ENCODE peak calls at places on chromosomes 7 and 10, in six cellular contexts. One of them, this sample, is unnamed.

GRCh38 chr7:51229106-51229537 is 87.5 kb downstream of the COBL start:
- DNase-seq in fibroblast of villous mesenchyme: no peak
- DNase-seq in neuronal stem cell: no peak
- DNase-seq in MM.1S: no peak
- DNase-seq in OCI-LY7: no peak
- DNase-seq in A549: no peak
- DNase-seq in this sample: no peak

GRCh38 chr7:76364198-76364584 is 5.4 kb upstream of the YWHAG start:
- DNase-seq in neuronal stem cell: no peak
- DNase-seq in A549: no peak
- DNase-seq in OCI-LY7: no peak
- DNase-seq in MM.1S: no peak
- DNase-seq in fibroblast of villous mesenchyme: peak
- DNase-seq in this sample: no peak

GRCh38 chr7:19353158-19353557 is 207.9 kb upstream of the FERD3L start:
- DNase-seq in MM.1S: no peak
- DNase-seq in OCI-LY7: no peak
- DNase-seq in fibroblast of villous mesenchyme: no peak
- DNase-seq in neuronal stem cell: no peak
- DNase-seq in A549: no peak
- DNase-seq in this sample: no peak

GRCh38 chr10:94351089-94351488 is 11.7 kb downstream of the NOC3L start:
- DNase-seq in OCI-LY7: no peak
- DNase-seq in MM.1S: no peak
- DNase-seq in fibroblast of villous mesenchyme: no peak
- DNase-seq in A549: no peak
- DNase-seq in neuronal stem cell: no peak
- DNase-seq in this sample: no peak

GRCh38 chr10:37860494-37861190 is 3.2 kb upstream of the ZNF248 start:
- DNase-seq in fibroblast of villous mesenchyme: peak
- DNase-seq in OCI-LY7: no peak
- DNase-seq in A549: no peak
- DNase-seq in neuronal stem cell: no peak
- DNase-seq in MM.1S: peak
- DNase-seq in this sample: no peak

GRCh38 chr7:22093003-22093402 is 147.3 kb upstream of the CDCA7L start:
- DNase-seq in fibroblast of villous mesenchyme: no peak
- DNase-seq in A549: no peak
- DNase-seq in OCI-LY7: no peak
- DNase-seq in MM.1S: no peak
- DNase-seq in neuronal stem cell: no peak
- DNase-seq in this sample: no peak

GRCh38 chr10:72353028-72353962 is 1.4 kb downstream of the DNAJB12 start:
- DNase-seq in neuronal stem cell: no peak
- DNase-seq in A549: peak
- DNase-seq in fibroblast of villous mesenchyme: peak
- DNase-seq in OCI-LY7: no peak
- DNase-seq in MM.1S: no peak
- DNase-seq in this sample: no peak

GRCh38 chr7:17638727-17639126 is 301.6 kb downstream of the SNX13 start:
- DNase-seq in A549: no peak
- DNase-seq in neuronal stem cell: no peak
- DNase-seq in MM.1S: no peak
- DNase-seq in fibroblast of villous mesenchyme: no peak
- DNase-seq in OCI-LY7: no peak
- DNase-seq in this sample: no peak

GRCh38 chr10:47022311-47023131 is 111.3 kb downstream of the PTPN20 start:
- DNase-seq in A549: no peak
- DNase-seq in MM.1S: no peak
- DNase-seq in OCI-LY7: no peak
- DNase-seq in neuronal stem cell: no peak
- DNase-seq in fibroblast of villous mesenchyme: no peak
- DNase-seq in this sample: no peak

GRCh38 chr7:35537067-35538023 is 157.6 kb downstream of the HERPUD2 start:
- DNase-seq in neuronal stem cell: peak
- DNase-seq in OCI-LY7: peak
- DNase-seq in A549: peak
- DNase-seq in fibroblast of villous mesenchyme: peak
- DNase-seq in MM.1S: peak
- DNase-seq in this sample: peak

GRCh38 chr10:75293456-75293840 is 57.7 kb upstream of the COMTD1 start:
- DNase-seq in neuronal stem cell: no peak
- DNase-seq in A549: no peak
- DNase-seq in fibroblast of villous mesenchyme: no peak
- DNase-seq in MM.1S: no peak
- DNase-seq in OCI-LY7: no peak
- DNase-seq in this sample: no peak

GRCh38 chr10:43193496-43194080 is 55.3 kb downstream of the CSGALNACT2 start:
- DNase-seq in OCI-LY7: no peak
- DNase-seq in MM.1S: no peak
- DNase-seq in fibroblast of villous mesenchyme: no peak
- DNase-seq in neuronal stem cell: no peak
- DNase-seq in A549: no peak
- DNase-seq in this sample: no peak

GRCh38 chr10:101123815-101124617 is 7.1 kb upstream of the TLX1 start:
- DNase-seq in OCI-LY7: no peak
- DNase-seq in MM.1S: no peak
- DNase-seq in neuronal stem cell: no peak
- DNase-seq in fibroblast of villous mesenchyme: no peak
- DNase-seq in A549: no peak
- DNase-seq in this sample: no peak

GRCh38 chr7:141012044-141012685 is 2.6 kb downstream of the MRPS33 start:
- DNase-seq in A549: peak
- DNase-seq in fibroblast of villous mesenchyme: peak
- DNase-seq in MM.1S: peak
- DNase-seq in OCI-LY7: peak
- DNase-seq in neuronal stem cell: peak
- DNase-seq in this sample: peak

GRCh38 chr10:116306847-116307246 is 17.4 kb upstream of the CCDC172 start:
- DNase-seq in MM.1S: no peak
- DNase-seq in OCI-LY7: no peak
- DNase-seq in fibroblast of villous mesenchyme: no peak
- DNase-seq in A549: no peak
- DNase-seq in neuronal stem cell: no peak
- DNase-seq in this sample: no peak

GRCh38 chr10:107544706-107545520 is 380.4 kb upstream of the SORCS1 start:
- DNase-seq in fibroblast of villous mesenchyme: no peak
- DNase-seq in neuronal stem cell: no peak
- DNase-seq in OCI-LY7: no peak
- DNase-seq in MM.1S: no peak
- DNase-seq in A549: no peak
- DNase-seq in this sample: no peak

GRCh38 chr10:8278099-8278498 is 223.6 kb downstream of the GATA3 start:
- DNase-seq in A549: no peak
- DNase-seq in neuronal stem cell: no peak
- DNase-seq in MM.1S: no peak
- DNase-seq in OCI-LY7: no peak
- DNase-seq in fibroblast of villous mesenchyme: no peak
- DNase-seq in this sample: no peak

GRCh38 chr10:79026806-79027146 is 42.0 kb upstream of the ZMIZ1 start:
- DNase-seq in A549: no peak
- DNase-seq in MM.1S: no peak
- DNase-seq in fibroblast of villous mesenchyme: no peak
- DNase-seq in OCI-LY7: no peak
- DNase-seq in neuronal stem cell: no peak
- DNase-seq in this sample: no peak

GRCh38 chr10:110724116-110724701 is 80.1 kb downstream of the RBM20 start:
- DNase-seq in fibroblast of villous mesenchyme: no peak
- DNase-seq in A549: no peak
- DNase-seq in neuronal stem cell: no peak
- DNase-seq in OCI-LY7: peak
- DNase-seq in MM.1S: peak
- DNase-seq in this sample: no peak

GRCh38 chr10:95790982-95791381 is 35.0 kb downstream of the ENTPD1 start:
- DNase-seq in fibroblast of villous mesenchyme: no peak
- DNase-seq in neuronal stem cell: no peak
- DNase-seq in OCI-LY7: no peak
- DNase-seq in A549: no peak
- DNase-seq in MM.1S: no peak
- DNase-seq in this sample: no peak

GRCh38 chr10:72638586-72639440 is 12.9 kb upstream of the MICU1 start:
- DNase-seq in A549: peak
- DNase-seq in MM.1S: no peak
- DNase-seq in fibroblast of villous mesenchyme: no peak
- DNase-seq in neuronal stem cell: no peak
- DNase-seq in OCI-LY7: no peak
- DNase-seq in this sample: no peak

GRCh38 chr10:66886848-66887247 is 39.0 kb upstream of the LRRTM3 start:
- DNase-seq in MM.1S: no peak
- DNase-seq in A549: no peak
- DNase-seq in neuronal stem cell: no peak
- DNase-seq in fibroblast of villous mesenchyme: no peak
- DNase-seq in OCI-LY7: no peak
- DNase-seq in this sample: no peak

GRCh38 chr10:66888237-66888636 is 37.6 kb upstream of the LRRTM3 start:
- DNase-seq in fibroblast of villous mesenchyme: no peak
- DNase-seq in A549: no peak
- DNase-seq in neuronal stem cell: no peak
- DNase-seq in OCI-LY7: no peak
- DNase-seq in MM.1S: no peak
- DNase-seq in this sample: no peak

DNA sequence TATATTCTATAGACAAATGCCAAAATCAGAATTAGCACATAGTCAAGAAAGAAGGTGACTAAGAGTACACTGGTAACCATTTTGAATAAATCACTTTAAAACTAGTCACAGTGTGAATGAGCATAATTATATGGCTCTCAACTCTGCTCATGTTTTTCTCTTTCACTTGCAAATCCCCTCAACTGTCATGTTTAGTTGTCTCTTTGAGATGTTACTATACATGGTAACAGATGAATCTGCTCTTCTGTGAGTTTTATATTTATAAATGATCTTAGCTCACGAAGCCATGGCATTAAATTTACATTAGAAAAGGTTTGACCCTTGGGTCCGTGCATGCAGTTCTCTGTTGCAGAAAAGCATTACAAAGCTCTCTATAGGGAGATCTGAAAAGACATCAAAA is 33.0 kb upstream of the LRRTM3 start:
- DNase-seq in neuronal stem cell: no peak
- DNase-seq in OCI-LY7: no peak
- DNase-seq in A549: no peak
- DNase-seq in fibroblast of villous mesenchyme: no peak
- DNase-seq in MM.1S: no peak
- DNase-seq in this sample: no peak
- H3K4me3 ChIP-seq in neuronal stem cell: no peak
- H3K4me3 ChIP-seq in OCI-LY7: no peak
- H3K4me3 ChIP-seq in A549: no peak
- H3K4me3 ChIP-seq in fibroblast of villous mesenchyme: no peak
- H3K4me3 ChIP-seq in MM.1S: no peak
- H3K4me3 ChIP-seq in this sample: no peak

DNA sequence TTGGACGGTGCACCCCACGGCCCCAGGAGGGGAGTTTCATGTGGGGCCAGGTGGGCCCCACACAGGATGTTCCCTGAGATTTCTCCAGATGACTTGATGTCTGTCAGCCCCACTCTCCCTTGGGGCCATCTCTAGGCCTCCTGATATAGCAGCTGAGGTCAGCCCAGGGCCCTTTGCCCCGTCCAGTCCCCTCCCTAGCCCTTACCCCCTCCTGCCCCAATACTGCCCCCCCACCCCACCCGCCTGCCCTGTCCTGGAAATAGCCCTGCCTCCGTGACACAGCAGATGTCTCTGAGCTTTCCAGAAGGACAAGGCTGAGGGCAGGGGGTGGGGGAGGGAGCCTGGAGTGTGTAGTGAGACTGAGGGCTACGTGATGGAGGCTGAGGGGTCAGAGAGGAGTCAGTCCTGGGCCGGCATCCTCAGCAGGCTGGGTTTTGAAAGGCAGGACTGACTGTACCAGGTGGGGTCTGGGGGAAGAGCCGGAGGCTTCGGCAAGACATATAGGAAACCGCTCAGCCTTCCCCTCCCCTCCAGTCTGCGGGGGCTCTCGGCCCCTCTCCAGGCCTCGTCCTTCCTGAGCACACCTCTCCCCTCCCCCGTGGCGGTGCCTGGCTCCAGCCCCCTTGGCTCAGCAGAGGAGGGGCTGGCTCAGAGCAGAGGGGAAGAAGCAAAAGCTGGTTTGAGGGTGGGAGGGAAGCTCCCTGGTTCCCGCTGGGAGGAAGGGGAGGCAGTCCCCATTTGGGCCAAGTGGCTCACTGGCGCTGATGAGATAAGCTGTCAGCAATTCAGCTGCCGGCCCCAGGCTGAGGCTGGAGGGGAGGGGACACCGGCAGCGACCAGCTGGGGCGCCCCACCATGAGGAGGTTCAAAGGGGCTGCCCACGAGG is 2.0 kb downstream of the FLNC start:
- DNase-seq in neuronal stem cell: peak
- DNase-seq in OCI-LY7: peak
- DNase-seq in MM.1S: no peak
- DNase-seq in fibroblast of villous mesenchyme: peak
- DNase-seq in A549: no peak
- DNase-seq in this sample: no peak
- H3K4me3 ChIP-seq in neuronal stem cell: peak
- H3K4me3 ChIP-seq in OCI-LY7: no peak
- H3K4me3 ChIP-seq in MM.1S: no peak
- H3K4me3 ChIP-seq in fibroblast of villous mesenchyme: peak
- H3K4me3 ChIP-seq in A549: no peak
- H3K4me3 ChIP-seq in this sample: no peak

DNA sequence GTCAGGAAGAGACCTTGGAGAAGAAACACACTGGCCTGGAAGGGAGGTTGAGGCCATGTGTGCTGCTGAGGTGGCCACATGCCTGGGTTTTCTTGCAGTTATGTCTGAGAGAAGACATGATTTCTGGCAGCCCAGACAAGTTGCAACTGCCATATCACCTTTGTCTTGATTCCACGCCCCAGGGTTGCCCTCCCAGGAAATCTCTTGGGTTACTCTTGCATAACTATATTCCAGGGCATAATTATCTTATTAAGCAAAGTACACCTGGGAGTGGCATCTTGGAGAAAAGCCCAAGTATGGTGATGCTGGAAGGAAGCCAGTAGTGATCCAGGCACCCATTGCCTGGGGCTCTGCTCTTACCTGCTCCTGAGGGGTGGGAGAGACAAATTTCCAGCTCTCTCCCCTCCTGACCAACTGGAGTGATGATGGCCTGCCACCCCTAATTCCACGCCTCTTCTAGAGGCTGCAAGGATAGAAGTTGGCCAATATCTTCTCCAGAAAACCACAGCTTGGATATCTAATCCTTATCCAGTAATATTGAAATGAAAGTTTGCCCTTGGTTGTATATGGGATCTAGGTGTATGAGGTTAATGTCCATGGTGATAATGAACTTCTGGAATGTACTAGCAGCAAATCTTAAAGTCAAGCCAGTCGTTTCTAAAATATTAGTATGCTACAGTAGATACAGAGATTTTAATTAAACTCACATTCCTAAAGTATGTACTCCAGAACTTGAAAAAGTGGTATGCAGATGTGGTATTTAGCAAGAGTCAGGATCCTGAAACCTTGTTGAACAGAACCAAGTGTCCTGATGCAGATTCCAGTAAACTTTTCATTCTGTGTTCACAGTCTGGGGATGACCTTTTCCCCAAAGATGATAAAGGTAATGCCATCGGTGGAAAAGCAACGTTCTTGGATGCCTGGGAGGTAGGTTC is 5.1 kb downstream of the AKR1B10 start:
- DNase-seq in OCI-LY7: no peak
- DNase-seq in neuronal stem cell: no peak
- DNase-seq in A549: no peak
- DNase-seq in MM.1S: no peak
- DNase-seq in fibroblast of villous mesenchyme: no peak
- DNase-seq in this sample: no peak
- H3K4me3 ChIP-seq in OCI-LY7: no peak
- H3K4me3 ChIP-seq in neuronal stem cell: no peak
- H3K4me3 ChIP-seq in A549: peak
- H3K4me3 ChIP-seq in MM.1S: no peak
- H3K4me3 ChIP-seq in fibroblast of villous mesenchyme: no peak
- H3K4me3 ChIP-seq in this sample: no peak

GRCh38 chr10:12501324-12501723 is 152.0 kb downstream of the CAMK1D start:
- DNase-seq in MM.1S: no peak
- DNase-seq in A549: no peak
- DNase-seq in neuronal stem cell: no peak
- DNase-seq in OCI-LY7: no peak
- DNase-seq in fibroblast of villous mesenchyme: no peak
- DNase-seq in this sample: no peak
- H3K4me3 ChIP-seq in MM.1S: no peak
- H3K4me3 ChIP-seq in A549: no peak
- H3K4me3 ChIP-seq in neuronal stem cell: no peak
- H3K4me3 ChIP-seq in OCI-LY7: no peak
- H3K4me3 ChIP-seq in fibroblast of villous mesenchyme: no peak
- H3K4me3 ChIP-seq in this sample: no peak